ENCODE peak calls at places on chromosome 17, in six cellular contexts. I is stimulated activated CD4-positive, alpha-beta T cell treated with anti-CD3 and anti-CD28 coated beads, Interleukin-2, amount 100 ng/mL, for 24 hours; E is right lobe of liver; O is IMR-90; K is HFFc6; A is left kidney. P is an unnamed sample.

GRCh38 chr17:19284005-19284959 is 47.1 kb downstream of the EPN2 start:
- DNase-seq in A (no peak), I (no peak), E (no peak), O (no peak), K (no peak), P (no peak)

GRCh38 chr17:69223809-69224208 is 4.8 kb downstream of the ABCA10 start:
- DNase-seq in A (peak; percentile 53), K (no peak), O (peak; percentile 48), E (no peak), I (no peak), P (no peak)

GRCh38 chr17:59837362-59838195 is 55.2 kb downstream of the TUBD1 start:
- DNase-seq in I (peak; percentile 69), K (peak; percentile 100), O (peak; percentile 100), E (no peak), A (peak; percentile 94), P (peak; percentile 22)

GRCh38 chr17:82338858-82339633 is 5.5 kb upstream of the SECTM1 start:
- DNase-seq in I (no peak), A (no peak), O (peak; percentile 71), K (peak; percentile 70), E (no peak), P (no peak)

GRCh38 chr17:53141731-53142130 is 681.0 kb upstream of the KIF2B start:
- DNase-seq in K (no peak), A (no peak), O (no peak), E (no peak), I (no peak), P (no peak)

GRCh38 chr17:82687375-82687861 is 11.1 kb downstream of the RAB40B start:
- DNase-seq in K (no peak), A (peak; percentile 78), I (no peak), E (no peak), O (peak; percentile 15), P (no peak)

GRCh38 chr17:54967621-54968258 is 714 bp downstream of the COX11 start:
- DNase-seq in O (peak; percentile 27), K (peak; percentile 29), A (peak; percentile 74), I (no peak), E (no peak), P (no peak)

GRCh38 chr17:40832840-40833239 is 10.4 kb upstream of the KRT10 start:
- DNase-seq in I (no peak), K (no peak), A (no peak), O (no peak), E (no peak), P (no peak)

GRCh38 chr17:60971515-60972369 is 294.1 kb downstream of the BCAS3 start:
- DNase-seq in A (peak; percentile 82), O (peak; percentile 80), E (no peak), I (peak; percentile 19), K (peak; percentile 57), P (peak; percentile 41)